ENCODE peak calls at places on chromosomes 1 and 21, in seven cellular contexts. Q is transverse colon, V is ELF-1, J is retinal pigment epithelial cell, G is H4, M is HFF-Myc, I is Karpas-422. U is an unnamed sample.

GRCh38 chr1:210125143-210125542 is 107.5 kb upstream of the SERTAD4 start:
- DNase-seq in Q (no peak), J (no peak), I (no peak), G (no peak), V (no peak), M (peak; percentile 74), U (no peak)

GRCh38 chr1:227890451-227891222 is 57.1 kb downstream of the WNT9A start:
- DNase-seq in Q (no peak), M (no peak), G (no peak), V (peak; percentile 0), J (no peak), I (no peak), U (peak; percentile 64)

GRCh38 chr21:25171438-25171837 is 435.8 kb downstream of the MRPL39 start:
- DNase-seq in J (no peak), Q (no peak), M (no peak), G (peak; percentile 89), V (no peak), I (no peak), U (no peak)

GRCh38 chr1:204828352-204828850 is 42.3 kb upstream of the NFASC start:
- DNase-seq in V (peak; percentile 91), I (no peak), Q (peak; percentile 71), M (no peak), G (peak; percentile 48), J (no peak), U (peak; percentile 80)

GRCh38 chr1:97366986-97367385 is 553.8 kb downstream of the DPYD start:
- DNase-seq in V (no peak), J (no peak), G (no peak), M (no peak), I (no peak), Q (no peak), U (no peak)

GRCh38 chr1:78472251-78472620 is 18.5 kb upstream of the PTGFR start:
- DNase-seq in J (no peak), V (no peak), M (no peak), G (no peak), I (no peak), Q (no peak), U (no peak)

GRCh38 chr1:31239653-31240241 is at the start of gene NKAIN1:
- DNase-seq in I (no peak), J (no peak), M (no peak), Q (no peak), G (no peak), V (peak; percentile 71), U (no peak)

GRCh38 chr1:117657031-117657430 is 51.2 kb downstream of the TENT5C start:
- DNase-seq in M (peak; percentile 11), G (peak; percentile 79), Q (no peak), I (no peak), V (peak; percentile 57), J (peak; percentile 96), U (no peak)

GRCh38 chr1:92752719-92753118 is 32.2 kb downstream of the EVI5 start:
- DNase-seq in I (no peak), Q (no peak), M (peak; percentile 15), J (no peak), V (no peak), G (no peak), U (no peak)

GRCh38 chr1:97423397-97423796 is 497.4 kb downstream of the DPYD start:
- DNase-seq in G (no peak), I (no peak), Q (no peak), M (no peak), J (no peak), V (peak; percentile 34), U (no peak)

GRCh38 chr1:171849245-171849898 is 8.1 kb downstream of the DNM3 start:
- DNase-seq in I (no peak), J (no peak), G (no peak), Q (no peak), M (no peak), V (no peak), U (no peak)

U was measured in spleen.